ENCODE peak calls at places on chromosomes 7 and 10, in four cellular contexts. Y is GM13977, J is cardiac muscle cell, M is fibroblast of the aortic adventitia. A is an unnamed sample.

GRCh38 chr7:141045126-141045841 is 28.6 kb upstream of the TMEM178B start:
- DNase-seq in Y (no peak), J (no peak), M (peak), A (peak)

GRCh38 chr10:28840954-28841353 is 163.6 kb downstream of the BAMBI start:
- DNase-seq in Y (no peak), J (no peak), M (no peak), A (no peak)

GRCh38 chr7:36573066-36573465 is 151.2 kb downstream of the AOAH start:
- DNase-seq in Y (no peak), J (no peak), M (no peak), A (no peak)

GRCh38 chr7:47293884-47294568 is 287.9 kb downstream of the TNS3 start:
- DNase-seq in Y (no peak), J (no peak), M (peak), A (peak)

GRCh38 chr10:125564570-125564969 is 118.4 kb downstream of the TEX36 start:
- DNase-seq in Y (no peak), J (no peak), M (no peak), A (no peak)

GRCh38 chr10:8852546-8852945 is 798.1 kb downstream of the GATA3 start:
- DNase-seq in Y (no peak), J (no peak), M (no peak), A (no peak)

GRCh38 chr10:4033341-4033896 is 248.4 kb upstream of the KLF6 start:
- DNase-seq in Y (peak), J (no peak), M (no peak), A (no peak)

GRCh38 chr7:8295638-8296361 is 33.8 kb upstream of the ICA1 start:
- DNase-seq in Y (peak), J (peak), M (peak), A (peak)

GRCh38 chr10:23512355-23513058 is 73.6 kb downstream of the OTUD1 start:
- DNase-seq in Y (no peak), J (no peak), M (peak), A (peak)

GRCh38 chr10:12796431-12797185 is 204.9 kb downstream of the CCDC3 start:
- DNase-seq in Y (no peak), J (no peak), M (no peak), A (no peak)

GRCh38 chr10:87816842-87817178 is 1.2 kb downstream of the ATAD1 start:
- DNase-seq in Y (no peak), J (no peak), M (peak), A (no peak)

DNA sequence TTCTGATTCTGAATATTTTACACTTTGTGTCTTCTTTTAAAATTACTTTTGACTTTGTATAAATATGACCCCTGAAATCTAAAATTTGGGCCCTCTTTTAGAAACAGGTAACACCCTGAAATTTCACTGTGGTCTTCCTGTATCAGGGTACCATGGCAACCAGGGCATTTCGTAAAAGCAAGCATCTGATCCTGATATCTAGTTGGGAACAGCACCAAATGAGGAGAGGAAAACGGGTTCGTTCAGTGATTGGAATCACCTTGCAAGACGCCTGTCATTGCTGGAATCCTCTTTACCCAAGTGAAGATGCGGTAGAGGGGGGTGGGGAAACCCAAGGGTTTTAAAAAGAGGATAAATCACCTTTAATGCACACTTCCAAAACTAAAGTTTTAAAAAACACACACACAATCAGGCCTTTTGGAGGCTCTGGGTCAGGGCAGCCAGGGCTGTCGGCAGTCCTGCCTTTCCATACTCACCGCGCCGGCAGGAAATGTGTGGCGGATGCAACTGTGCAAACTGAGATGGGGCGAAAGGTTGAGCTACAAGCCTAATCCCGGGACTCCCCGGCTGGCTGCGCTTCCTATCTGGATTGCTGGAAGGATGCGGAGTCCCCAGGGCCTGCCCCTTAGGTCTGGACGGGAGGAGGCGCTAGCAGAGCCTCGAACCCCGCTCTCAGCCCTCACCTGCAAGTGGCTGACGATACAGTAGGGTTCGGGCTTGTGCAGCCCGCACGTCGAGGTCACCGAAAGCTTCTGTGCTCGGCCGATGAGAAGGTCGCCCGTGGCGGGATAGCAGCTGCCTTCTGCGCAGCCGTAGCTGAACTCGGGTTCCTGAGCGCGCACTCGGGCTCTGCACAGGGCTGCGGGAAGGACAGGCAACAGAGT is 1.8 kb downstream of the LAMB1 start:
- DNase-seq in Y (no peak), J (peak), M (peak), A (peak)
- TF ChIP-seq CTCF in Y (no peak), J (peak), M (no peak), A (peak)

GRCh38 chr7:15485431-15485830 is 76.4 kb downstream of the AGMO start:
- DNase-seq in Y (no peak), J (no peak), M (no peak), A (no peak)
- TF ChIP-seq CTCF in Y (no peak), J (no peak), M (no peak), A (no peak)

DNA sequence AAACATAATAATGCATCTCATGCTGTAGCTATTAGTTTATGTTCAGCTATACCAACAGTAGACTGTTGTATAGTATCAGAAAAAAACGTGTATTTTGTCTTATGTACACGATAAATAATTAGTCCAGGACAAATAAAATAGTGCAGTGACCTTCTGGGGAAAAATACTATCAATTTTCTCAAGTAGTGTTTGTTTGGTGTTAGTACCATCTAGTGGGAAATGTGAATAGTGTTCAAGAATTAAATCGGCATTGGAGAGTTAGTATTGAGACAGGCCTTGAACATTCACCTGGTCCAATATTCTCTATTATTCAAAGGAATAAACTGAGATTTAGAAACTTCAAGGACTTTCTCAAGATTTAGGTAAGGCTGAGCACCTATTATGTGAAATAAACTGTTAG is 21.7 kb upstream of the OR2A5 start:
- DNase-seq in Y (no peak), J (peak), M (peak), A (peak)
- TF ChIP-seq CTCF in Y (peak), J (peak), M (peak), A (peak)

GRCh38 chr10:90579602-90580242 is 278.1 kb downstream of the HTR7 start:
- DNase-seq in Y (no peak), J (no peak), M (peak), A (peak)
- TF ChIP-seq CTCF in Y (no peak), J (peak), M (peak), A (no peak)

GRCh38 chr10:110016037-110016436 is 8.3 kb downstream of the ADD3 start:
- DNase-seq in Y (no peak), J (peak), M (peak), A (no peak)
- TF ChIP-seq CTCF in Y (peak), J (peak), M (peak), A (peak)

GRCh38 chr7:155210386-155210785 is 87.3 kb upstream of the INSIG1 start:
- DNase-seq in Y (no peak), J (no peak), M (no peak), A (no peak)
- TF ChIP-seq CTCF in Y (no peak), J (no peak), M (no peak), A (no peak)

DNA sequence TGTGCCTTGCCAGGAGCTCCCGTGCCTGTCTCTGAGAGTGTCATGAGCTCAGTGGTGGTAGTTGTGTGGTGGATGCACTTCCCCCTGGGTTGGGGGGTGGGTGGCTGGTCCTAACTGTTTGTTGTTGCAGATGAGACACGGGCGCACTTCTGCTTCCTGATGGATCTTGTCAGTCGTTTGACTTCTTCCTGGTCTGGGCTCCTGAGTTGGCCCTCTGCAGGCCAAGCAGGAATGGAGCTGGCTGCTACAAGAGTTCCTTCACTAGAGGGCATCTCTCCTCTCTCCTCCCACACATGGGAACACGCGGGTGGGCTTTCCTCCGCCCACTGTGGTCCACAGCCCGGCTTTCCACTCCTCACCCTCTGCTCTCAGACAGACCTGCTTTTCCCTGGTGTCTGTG is 82.0 kb downstream of the BMS1 start:
- DNase-seq in Y (no peak), J (no peak), M (peak), A (peak)
- TF ChIP-seq CTCF in Y (peak), J (peak), M (peak), A (peak)

DNA sequence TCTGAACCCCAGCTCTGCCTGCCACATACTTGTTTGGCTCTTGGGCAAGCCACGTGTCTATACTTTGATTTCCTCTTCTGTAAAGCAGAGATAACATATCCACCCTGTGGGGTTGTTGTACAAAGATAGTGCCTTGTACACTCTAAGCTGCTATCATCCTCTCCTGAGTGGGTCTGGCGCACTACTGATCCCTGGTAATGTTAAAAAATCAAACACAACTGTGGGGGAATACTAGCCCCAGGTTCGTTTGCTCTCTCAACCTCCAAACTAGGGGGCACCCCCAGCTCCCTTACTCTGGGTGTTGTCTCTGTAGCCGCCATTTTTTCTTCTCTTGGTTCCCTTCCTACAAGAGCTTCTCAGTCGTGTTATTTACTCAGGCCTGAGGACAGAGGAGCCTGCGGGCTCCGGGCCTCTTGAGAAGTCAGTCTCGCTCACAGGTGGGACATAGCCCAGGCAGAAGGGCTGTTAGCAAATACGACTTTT is 1.0 kb downstream of the POLM start:
- DNase-seq in Y (peak), J (no peak), M (no peak), A (no peak)
- TF ChIP-seq CTCF in Y (peak), J (no peak), M (no peak), A (no peak)

A was measured in HFFc6.